ENCODE peak calls at places on chromosome 16, in four cellular contexts. C is heart right ventricle, H is colonic mucosa, Y is thoracic aorta. Q is an unnamed sample.

GRCh38 chr16:81995651-81996050 is 15.6 kb downstream of the SDR42E1 start:
- DNase-seq in C (no peak), Y (no peak), H (no peak), Q (no peak)

GRCh38 chr16:90048347-90048722 is 28.8 kb downstream of the PRDM7 start:
- DNase-seq in Y (no peak), C (no peak), H (no peak), Q (no peak)

GRCh38 chr16:81632392-81633146 is 146.5 kb upstream of the PLCG2 start:
- DNase-seq in Y (no peak), C (no peak), H (peak; percentile 37), Q (no peak)

GRCh38 chr16:11235703-11235991 is 20.4 kb downstream of the SOCS1 start:
- DNase-seq in C (no peak), H (peak; percentile 54), Y (no peak), Q (no peak)

GRCh38 chr16:20865420-20866126 is 34.6 kb downstream of the DCUN1D3 start:
- DNase-seq in Y (no peak), C (no peak), H (no peak), Q (no peak)

GRCh38 chr16:79536958-79537357 is 63.6 kb downstream of the MAF start:
- DNase-seq in H (no peak), Y (no peak), C (no peak), Q (no peak)

GRCh38 chr16:27813591-27813990 is 249.9 kb downstream of the GSG1L start:
- DNase-seq in Y (no peak), C (no peak), H (no peak), Q (peak; percentile 50)

GRCh38 chr16:9047689-9048301 is 43.6 kb upstream of the HAPSTR1 start:
- DNase-seq in C (peak; percentile 83), Y (peak; percentile 90), H (peak; percentile 80), Q (peak; percentile 95)

GRCh38 chr16:18832021-18832420 is 30.7 kb upstream of the ARL6IP1 start:
- DNase-seq in C (no peak), Y (no peak), H (no peak), Q (no peak)

GRCh38 chr16:19883296-19883951 is 1.2 kb downstream of the GPRC5B start:
- DNase-seq in H (peak; percentile 24), Y (no peak), C (peak; percentile 67), Q (peak; percentile 90)

GRCh38 chr16:9911989-9912388 is 270.2 kb downstream of the GRIN2A start:
- DNase-seq in H (no peak), Y (no peak), C (no peak), Q (no peak)

GRCh38 chr16:89656435-89657121 is 930 bp downstream of the CHMP1A start:
- DNase-seq in Y (no peak), H (no peak), C (no peak), Q (no peak)

GRCh38 chr16:23280483-23280967 is 21.6 kb upstream of the SCNN1B start:
- DNase-seq in H (no peak), C (no peak), Y (no peak), Q (no peak)

GRCh38 chr16:58843675-58844074 is 109.6 kb upstream of the GOT2 start:
- DNase-seq in Y (no peak), H (no peak), C (no peak), Q (no peak)

GRCh38 chr16:80940069-80940856 is 66.4 kb downstream of the CMC2 start:
- DNase-seq in H (no peak), C (no peak), Y (no peak), Q (no peak)

GRCh38 chr16:29111421-29111820 is 126.6 kb downstream of the LAT start:
- DNase-seq in Y (no peak), H (no peak), C (no peak), Q (no peak)

GRCh38 chr16:79089735-79090284 is 510.7 kb downstream of the MAF start:
- DNase-seq in C (no peak), Y (no peak), H (peak; percentile 38), Q (no peak)

GRCh38 chr16:11963706-11964105 is 1.3 kb upstream of the TNFRSF17 start:
- DNase-seq in Y (no peak), H (no peak), C (no peak), Q (no peak)

GRCh38 chr16:28931801-28932225 is at the start of gene CD19:
- DNase-seq in H (no peak), C (no peak), Y (no peak), Q (no peak)

GRCh38 chr16:23504076-23504452 is 6.2 kb downstream of the GGA2 start:
- DNase-seq in Y (no peak), H (no peak), C (no peak), Q (peak; percentile 78)

GRCh38 chr16:79437764-79438728 is 162.5 kb downstream of the MAF start:
- DNase-seq in Y (no peak), H (no peak), C (peak; percentile 48), Q (no peak)

GRCh38 chr16:80273635-80274538 is 266.9 kb upstream of the DYNLRB2 start:
- DNase-seq in H (no peak), Y (no peak), C (no peak), Q (no peak)

GRCh38 chr16:450800-451512 is 25.5 kb downstream of the RAB11FIP3 start:
- DNase-seq in C (no peak), Y (no peak), H (no peak), Q (no peak)

GRCh38 chr16:79163666-79164377 is 436.7 kb downstream of the MAF start:
- DNase-seq in Y (no peak), H (no peak), C (no peak), Q (no peak)

GRCh38 chr16:47317465-47318240 is 143.2 kb downstream of the ITFG1 start:
- DNase-seq in H (no peak), Y (no peak), C (no peak), Q (no peak)

GRCh38 chr16:82071421-82071820 is 36.4 kb downstream of the HSD17B2 start:
- DNase-seq in H (no peak), Y (no peak), C (no peak), Q (no peak)

GRCh38 chr16:15529673-15530072 is 95.3 kb downstream of the BMERB1 start:
- DNase-seq in H (no peak), C (no peak), Y (no peak), Q (no peak)

GRCh38 chr16:50671644-50672260 is 9.4 kb downstream of the SNX20 start:
- DNase-seq in H (peak; percentile 41), C (no peak), Y (no peak), Q (no peak)

GRCh38 chr16:4315185-4316102 is at the start of gene GLIS2:
- DNase-seq in C (peak; percentile 76), Y (no peak), H (peak; percentile 41), Q (no peak)

GRCh38 chr16:53775106-53775820 is 71.3 kb downstream of the FTO start:
- DNase-seq in H (no peak), C (no peak), Y (no peak), Q (no peak)

GRCh38 chr16:8576141-8577004 is 13.9 kb downstream of the TMEM114 start:
- DNase-seq in C (no peak), H (no peak), Y (no peak), Q (peak; percentile 18)

GRCh38 chr16:89035013-89035697 is 58.1 kb upstream of the CBFA2T3 start:
- DNase-seq in H (no peak), C (peak; percentile 2), Y (no peak), Q (no peak)

GRCh38 chr16:27387724-27388123 is 14.2 kb upstream of the IL21R start:
- DNase-seq in C (no peak), H (peak; percentile 4), Y (no peak), Q (no peak)

GRCh38 chr16:86033016-86033474 is 134.1 kb downstream of the IRF8 start:
- DNase-seq in Y (no peak), H (no peak), C (no peak), Q (no peak)

GRCh38 chr16:85019659-85020245 is 7.8 kb upstream of the KIAA0513 start:
- DNase-seq in Y (no peak), C (peak; percentile 47), H (peak; percentile 72), Q (no peak)

GRCh38 chr16:87729266-87729954 is 36.4 kb downstream of the KLHDC4 start:
- DNase-seq in H (no peak), C (no peak), Y (no peak), Q (no peak)
- H3K4me3 ChIP-seq in H (no peak overlapping the region), C (no peak overlapping the region), Y (no peak overlapping the region), Q (no peak overlapping the region)

GRCh38 chr16:65117701-65118448 is 4.0 kb downstream of the CDH11 start:
- DNase-seq in H (peak; percentile 73), Y (no peak), C (peak; percentile 53), Q (peak; percentile 89)
- TF ChIP-seq CTCF in H (peak; percentile 91), Y (peak; percentile 88), C (peak; percentile 89), Q (peak; percentile 53)

GRCh38 chr16:56930516-56931252 is 1.3 kb upstream of the HERPUD1 start:
- DNase-seq in Y (no peak), H (peak; percentile 35), C (no peak), Q (no peak)
- H3K4me3 ChIP-seq in Y (no peak overlapping the region), H (no peak overlapping the region), C (peak overlapping the region; percentile 96), Q (no peak overlapping the region)

GRCh38 chr16:31819948-31820347 is 53.7 kb upstream of the ZNF267 start:
- DNase-seq in C (no peak), Y (no peak), H (no peak), Q (no peak)
- TF ChIP-seq CTCF in C (no peak), Y (no peak), H (no peak), Q (no peak)

DNA sequence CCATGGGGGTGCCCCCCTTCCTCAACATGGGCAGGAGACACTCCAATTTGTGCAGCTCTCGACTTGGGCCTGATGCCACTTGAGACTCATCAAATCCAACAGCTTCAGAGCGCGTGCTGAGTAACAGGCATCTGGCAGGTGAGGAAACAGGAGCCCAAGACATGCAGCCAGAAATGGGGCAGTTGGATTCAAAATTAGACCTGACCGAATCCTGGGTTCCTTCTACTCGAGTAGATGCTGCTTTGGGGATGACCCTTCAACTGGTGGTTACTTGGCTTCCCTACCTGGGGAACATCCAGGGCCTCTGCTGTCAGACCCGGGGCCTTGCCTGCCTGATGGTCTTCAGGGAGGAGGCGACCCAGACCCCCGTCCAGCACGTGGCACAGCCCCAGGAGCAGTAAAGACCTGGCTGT is 488 bp upstream of the NTN3 start:
- DNase-seq in C (no peak), Y (no peak), H (no peak), Q (no peak)
- H3K4me3 ChIP-seq in C (peak overlapping the region; percentile 36), Y (no peak overlapping the region), H (no peak overlapping the region), Q (no peak overlapping the region)

Q was measured in lower leg skin.